ENCODE peak calls at places on chromosome 11, in four cellular contexts. Q is GM12878, Z is H1, A is HepG2. L is an unnamed sample.
A peak's percentile ranks its signal among the peaks of the same experiment; 100 is the strongest.

GRCh38 chr11:57648791-57649735 is 649 bp downstream of the YPEL4 start:
- DNase-seq in Q (no peak), Z (no peak), A (no peak), L (peak; percentile 76)

GRCh38 chr11:71070490-71071455 is 181.6 kb downstream of the SHANK2 start:
- DNase-seq in Q (no peak), Z (no peak), A (no peak), L (no peak)

GRCh38 chr11:118703563-118704106 is 24.2 kb upstream of the TREH start:
- DNase-seq in Q (no peak), Z (no peak), A (no peak), L (no peak)

GRCh38 chr11:102727890-102728289 is 3.1 kb upstream of the MMP8 start:
- DNase-seq in Q (no peak), Z (no peak), A (no peak), L (no peak)

GRCh38 chr11:1749020-1749758 is 1.2 kb downstream of the IFITM10 start:
- DNase-seq in Q (no peak), Z (no peak), A (no peak), L (no peak)

GRCh38 chr11:134562176-134562575 is 150.1 kb upstream of the B3GAT1 start:
- DNase-seq in Q (no peak), Z (no peak), A (no peak), L (no peak)

GRCh38 chr11:89381094-89381493 is 110.1 kb downstream of the NOX4 start:
- DNase-seq in Q (no peak), Z (no peak), A (no peak), L (no peak)

GRCh38 chr11:2558861-2559526 is 114.2 kb downstream of the KCNQ1 start:
- DNase-seq in Q (no peak), Z (no peak), A (no peak), L (no peak)

GRCh38 chr11:46322759-46323158 is 24.5 kb upstream of the DGKZ start:
- DNase-seq in Q (no peak), Z (no peak), A (no peak), L (no peak)

GRCh38 chr11:37512156-37512780 is 914.2 kb upstream of the RAG2 start:
- DNase-seq in Q (no peak), Z (no peak), A (no peak), L (no peak)

GRCh38 chr11:62233730-62234129 is 8.3 kb upstream of the SCGB1D2 start:
- DNase-seq in Q (no peak), Z (no peak), A (no peak), L (no peak)

GRCh38 chr11:30000986-30001385 is 15.8 kb downstream of the KCNA4 start:
- DNase-seq in Q (no peak), Z (no peak), A (no peak), L (no peak)

GRCh38 chr11:44621140-44621681 is 55.7 kb downstream of the CD82 start:
- DNase-seq in Q (no peak), Z (peak; percentile 46), A (peak; percentile 55), L (peak; percentile 82)

GRCh38 chr11:1084561-1085439 is 10.1 kb downstream of the MUC2 start:
- DNase-seq in Q (no peak), Z (no peak), A (no peak), L (no peak)

GRCh38 chr11:133560467-133560866 is 28.2 kb upstream of the OPCML start:
- DNase-seq in Q (no peak), Z (no peak), A (no peak), L (no peak)

GRCh38 chr11:14907411-14908213 is 15.6 kb upstream of the CYP2R1 start:
- DNase-seq in Q (no peak), Z (no peak), A (peak; percentile 71), L (no peak)

GRCh38 chr11:86129775-86130540 is 61.1 kb upstream of the PICALM start:
- DNase-seq in Q (no peak), Z (no peak), A (no peak), L (no peak)

GRCh38 chr11:77779935-77780334 is 40.6 kb downstream of the RSF1 start:
- DNase-seq in Q (no peak), Z (no peak), A (peak; percentile 29), L (peak; percentile 15)

GRCh38 chr11:104064016-104064630 is 27.7 kb downstream of the DDI1 start:
- DNase-seq in Q (no peak), Z (no peak), A (no peak), L (no peak)

GRCh38 chr11:46075168-46075567 is 46.1 kb downstream of the PHF21A start:
- DNase-seq in Q (no peak), Z (no peak), A (no peak), L (no peak)

GRCh38 chr11:93525601-93526000 is 17.6 kb downstream of the SMCO4 start:
- DNase-seq in Q (no peak), Z (no peak), A (no peak), L (no peak)

GRCh38 chr11:66066751-66067150 is 3.3 kb upstream of the PACS1 start:
- DNase-seq in Q (no peak), Z (no peak), A (no peak), L (no peak)

GRCh38 chr11:13205446-13205845 is 72.1 kb upstream of the BMAL1 start:
- DNase-seq in Q (peak; percentile 38), Z (no peak), A (no peak), L (no peak)

GRCh38 chr11:109241988-109242387 is 180.0 kb upstream of the C11orf87 start:
- DNase-seq in Q (no peak), Z (no peak), A (no peak), L (no peak)

GRCh38 chr11:44005076-44005800 is 42.5 kb upstream of the ACCSL start:
- DNase-seq in Q (no peak), Z (no peak), A (no peak), L (no peak)

GRCh38 chr11:42593426-42593825 is 718.4 kb upstream of the API5 start:
- DNase-seq in Q (no peak), Z (no peak), A (no peak), L (no peak)

GRCh38 chr11:68369756-68370155 is 57.4 kb downstream of the LRP5 start:
- DNase-seq in Q (no peak), Z (no peak), A (no peak), L (no peak)

GRCh38 chr11:92443109-92443508 is 218.5 kb downstream of the FAT3 start:
- DNase-seq in Q (no peak), Z (no peak), A (no peak), L (no peak)
- H3K9ac ChIP-seq in Q (no peak overlapping the region), Z (no peak overlapping the region), A (no peak overlapping the region), L (no peak overlapping the region)

GRCh38 chr11:69534166-69534530 is 52.7 kb downstream of the LINC01488 start:
- DNase-seq in Q (no peak), Z (no peak), A (no peak), L (no peak)

GRCh38 chr11:69537855-69538640 is 56.6 kb downstream of the LINC01488 start:
- DNase-seq in Q (no peak), Z (no peak), A (no peak), L (no peak)

GRCh38 chr11:69535928-69536327 is 54.5 kb downstream of the LINC01488 start:
- DNase-seq in Q (no peak), Z (no peak), A (no peak), L (no peak)

GRCh38 chr11:69537126-69537525 is 55.7 kb downstream of the LINC01488 start:
- DNase-seq in Q (no peak), Z (no peak), A (no peak), L (no peak)

GRCh38 chr11:69536406-69536805 is 54.9 kb downstream of the LINC01488 start:
- DNase-seq in Q (no peak), Z (no peak), A (no peak), L (no peak)
- TF ChIP-seq ZNF274 in Q (no peak), Z (no peak), A (no peak), L (no peak)

GRCh38 chr11:19659529-19659928 is 53.1 kb upstream of the NAV2 start:
- DNase-seq in Q (no peak), Z (no peak), A (no peak), L (no peak)

GRCh38 chr11:19661827-19662226 is 50.8 kb upstream of the NAV2 start:
- DNase-seq in Q (no peak), Z (no peak), A (no peak), L (no peak)

GRCh38 chr11:19658344-19658743 is 54.3 kb upstream of the NAV2 start:
- DNase-seq in Q (no peak), Z (no peak), A (no peak), L (no peak)

GRCh38 chr11:19656140-19656541 is 56.5 kb upstream of the NAV2 start:
- DNase-seq in Q (no peak), Z (no peak), A (no peak), L (no peak)

DNA sequence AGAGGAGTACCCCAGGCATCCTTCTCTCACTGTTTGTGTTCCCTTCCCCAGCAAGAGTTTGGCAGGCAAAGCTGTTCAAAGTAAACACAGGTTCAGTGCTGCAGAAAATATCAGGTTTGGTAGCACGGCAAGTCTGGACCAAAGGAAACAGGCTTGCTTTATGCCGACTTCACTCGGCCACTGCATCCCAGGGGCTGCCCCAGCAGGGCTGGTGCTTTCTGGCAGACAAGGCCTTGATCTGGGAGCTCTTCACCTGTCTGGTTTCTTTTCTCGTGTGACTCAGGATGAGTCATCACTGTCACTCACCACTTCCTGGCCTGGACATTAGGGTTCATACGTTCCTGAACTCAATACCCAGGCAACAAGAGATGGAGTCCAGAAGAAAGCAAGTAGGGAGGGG is 52.6 kb upstream of the NAV2 start:
- DNase-seq in Q (peak; percentile 61), Z (no peak), A (peak; percentile 52), L (no peak)
- TF ChIP-seq SUZ12 in Q (no peak), Z (no peak), A (no peak), L (no peak)

GRCh38 chr11:19987243-19987870 is 172.9 kb downstream of the DBX1 start:
- DNase-seq in Q (no peak), Z (no peak), A (no peak), L (no peak)

GRCh38 chr11:19982761-19983495 is 177.3 kb downstream of the DBX1 start:
- DNase-seq in Q (no peak), Z (no peak), A (no peak), L (no peak)

GRCh38 chr11:19984048-19984742 is 176.1 kb downstream of the DBX1 start:
- DNase-seq in Q (no peak), Z (no peak), A (no peak), L (no peak)

GRCh38 chr11:19988598-19988997 is 171.7 kb downstream of the DBX1 start:
- DNase-seq in Q (no peak), Z (peak; percentile 15), A (no peak), L (peak; percentile 46)

GRCh38 chr11:19985106-19985505 is 175.2 kb downstream of the DBX1 start:
- DNase-seq in Q (no peak), Z (no peak), A (no peak), L (no peak)
- H3K9ac ChIP-seq in Q (no peak overlapping the region), Z (no peak overlapping the region), A (no peak overlapping the region), L (no peak overlapping the region)

DNA sequence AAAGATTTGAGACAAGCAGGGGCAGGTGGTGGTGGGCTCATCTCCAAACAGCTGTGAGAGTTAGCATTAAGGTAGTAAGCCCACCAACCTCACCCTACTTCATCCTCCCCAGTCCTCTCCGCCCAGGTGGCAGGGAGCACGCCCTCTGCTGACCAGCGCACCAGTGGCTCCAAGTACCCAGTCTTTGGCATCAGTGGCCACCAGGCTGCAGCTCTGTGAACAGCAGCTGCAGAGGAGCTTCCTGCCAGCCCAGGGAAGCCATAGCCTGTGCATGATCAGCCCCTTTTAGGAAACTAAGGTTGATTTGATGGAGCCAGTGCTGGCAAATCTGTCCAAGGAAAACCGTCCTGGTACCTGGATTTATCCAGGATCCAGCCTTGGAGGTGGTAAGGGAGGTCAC is 21.7 kb downstream of the CAVIN3 start:
- DNase-seq in Q (no peak), Z (no peak), A (peak; percentile 38), L (no peak)
- TF ChIP-seq ZNF274 in Q (no peak), Z (no peak), A (no peak), L (no peak)

GRCh38 chr11:125167954-125168821 is 3.6 kb downstream of the PKNOX2 start:
- DNase-seq in Q (no peak), Z (no peak), A (no peak), L (no peak)
- TF ChIP-seq SUZ12 in Q (no peak), Z (no peak), A (no peak), L (no peak)

L was measured in NT2/D1.